ENCODE peak calls at places on chromosomes 3 and 15, in six cellular contexts. One of them, this sample, is unnamed.

GRCh38 chr3:58952128-58952917 is 97.5 kb downstream of the CFAP20DC start:
- DNase-seq in coronary artery: no peak
- DNase-seq in fibroblast of villous mesenchyme: no peak
- DNase-seq in tibial nerve: no peak
- DNase-seq in IMR-90: peak; percentile 33
- DNase-seq in kidney epithelial cell: peak; percentile 43
- DNase-seq in this sample: no peak

GRCh38 chr3:187567026-187567425 is 103.2 kb downstream of the SST start:
- DNase-seq in tibial nerve: no peak
- DNase-seq in kidney epithelial cell: no peak
- DNase-seq in fibroblast of villous mesenchyme: no peak
- DNase-seq in IMR-90: peak; percentile 7
- DNase-seq in coronary artery: no peak
- DNase-seq in this sample: no peak

GRCh38 chr3:159795050-159795449 is 193.6 kb upstream of the IL12A start:
- DNase-seq in IMR-90: no peak
- DNase-seq in kidney epithelial cell: no peak
- DNase-seq in tibial nerve: no peak
- DNase-seq in fibroblast of villous mesenchyme: no peak
- DNase-seq in coronary artery: no peak
- DNase-seq in this sample: no peak

GRCh38 chr3:192011137-192011536 is 550.2 kb downstream of the PYDC2 start:
- DNase-seq in kidney epithelial cell: no peak
- DNase-seq in tibial nerve: no peak
- DNase-seq in fibroblast of villous mesenchyme: no peak
- DNase-seq in IMR-90: no peak
- DNase-seq in coronary artery: no peak
- DNase-seq in this sample: no peak

GRCh38 chr3:97485206-97485605 is 279.4 kb upstream of the ARL6 start:
- DNase-seq in IMR-90: no peak
- DNase-seq in kidney epithelial cell: no peak
- DNase-seq in coronary artery: no peak
- DNase-seq in fibroblast of villous mesenchyme: no peak
- DNase-seq in tibial nerve: no peak
- DNase-seq in this sample: no peak

GRCh38 chr3:185317674-185318073 is 45.3 kb upstream of the MAP3K13 start:
- DNase-seq in IMR-90: no peak
- DNase-seq in kidney epithelial cell: peak; percentile 43
- DNase-seq in coronary artery: no peak
- DNase-seq in fibroblast of villous mesenchyme: no peak
- DNase-seq in tibial nerve: no peak
- DNase-seq in this sample: no peak

GRCh38 chr15:86403914-86404583 is 324.4 kb downstream of the AGBL1 start:
- DNase-seq in tibial nerve: no peak
- DNase-seq in kidney epithelial cell: no peak
- DNase-seq in fibroblast of villous mesenchyme: no peak
- DNase-seq in coronary artery: no peak
- DNase-seq in IMR-90: no peak
- DNase-seq in this sample: no peak

GRCh38 chr3:56323986-56324420 is 144.3 kb downstream of the ERC2 start:
- DNase-seq in kidney epithelial cell: peak; percentile 67
- DNase-seq in tibial nerve: no peak
- DNase-seq in IMR-90: peak; percentile 49
- DNase-seq in fibroblast of villous mesenchyme: peak; percentile 75
- DNase-seq in coronary artery: no peak
- DNase-seq in this sample: peak; percentile 33

GRCh38 chr15:69489101-69489571 is 36.5 kb downstream of the RPLP1 start:
- DNase-seq in kidney epithelial cell: no peak
- DNase-seq in tibial nerve: no peak
- DNase-seq in fibroblast of villous mesenchyme: peak; percentile 12
- DNase-seq in coronary artery: peak; percentile 60
- DNase-seq in IMR-90: no peak
- DNase-seq in this sample: no peak

GRCh38 chr3:180820400-180820799 is 92.1 kb upstream of the FXR1 start:
- DNase-seq in IMR-90: no peak
- DNase-seq in fibroblast of villous mesenchyme: no peak
- DNase-seq in kidney epithelial cell: no peak
- DNase-seq in tibial nerve: no peak
- DNase-seq in coronary artery: no peak
- DNase-seq in this sample: no peak

GRCh38 chr3:142026333-142026732 is 123.0 kb downstream of the TFDP2 start:
- DNase-seq in tibial nerve: no peak
- DNase-seq in coronary artery: no peak
- DNase-seq in fibroblast of villous mesenchyme: no peak
- DNase-seq in IMR-90: no peak
- DNase-seq in kidney epithelial cell: no peak
- DNase-seq in this sample: no peak
- H3K4me3 ChIP-seq in tibial nerve: no peak overlapping the region
- H3K4me3 ChIP-seq in coronary artery: no peak overlapping the region
- H3K4me3 ChIP-seq in fibroblast of villous mesenchyme: no peak overlapping the region
- H3K4me3 ChIP-seq in IMR-90: no peak overlapping the region
- H3K4me3 ChIP-seq in kidney epithelial cell: no peak overlapping the region
- H3K4me3 ChIP-seq in this sample: no peak overlapping the region

DNA sequence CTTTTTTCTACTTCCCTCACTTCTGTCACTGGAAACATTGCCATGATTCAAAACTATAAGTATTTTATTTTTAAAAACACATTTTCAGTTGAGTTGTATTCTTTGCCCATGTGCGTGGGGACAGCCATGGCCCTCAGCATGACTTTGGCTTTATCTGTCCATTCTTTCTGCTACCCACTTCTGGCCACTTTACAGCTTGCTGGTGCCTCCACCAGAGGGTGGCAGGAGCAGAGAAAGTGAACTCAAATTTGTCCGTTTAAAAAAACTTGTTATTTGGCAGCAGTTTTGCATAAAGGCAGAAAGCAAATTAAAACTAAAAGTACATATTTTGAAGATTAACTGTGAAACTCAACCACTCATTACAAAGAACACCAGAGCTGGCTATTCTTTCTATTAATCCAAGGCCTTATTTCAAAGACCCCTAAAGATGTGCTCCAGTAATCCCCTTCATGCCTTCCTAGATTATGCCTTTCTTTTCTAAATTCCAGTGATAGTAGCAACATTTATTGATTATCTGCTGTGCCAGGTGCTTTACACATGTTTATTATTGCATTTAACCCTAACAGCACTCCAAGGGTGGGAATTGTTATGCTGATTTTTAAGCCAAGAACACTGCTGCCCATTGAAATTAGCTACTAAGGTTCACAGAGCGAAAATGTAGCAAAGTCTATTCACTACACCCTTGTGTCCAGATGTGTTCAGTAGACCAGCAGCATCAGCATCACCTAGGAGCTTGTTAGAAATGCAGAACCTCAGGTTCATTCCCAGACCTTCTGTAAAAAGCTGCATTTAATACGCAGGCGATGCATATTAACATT is 134.8 kb downstream of the THRB start:
- DNase-seq in kidney epithelial cell: no peak
- DNase-seq in tibial nerve: no peak
- DNase-seq in IMR-90: no peak
- DNase-seq in coronary artery: no peak
- DNase-seq in fibroblast of villous mesenchyme: no peak
- DNase-seq in this sample: no peak
- TF ChIP-seq CTCF in kidney epithelial cell: peak; percentile 28
- TF ChIP-seq CTCF in tibial nerve: no peak
- TF ChIP-seq CTCF in IMR-90: no peak
- TF ChIP-seq CTCF in coronary artery: no peak
- TF ChIP-seq CTCF in fibroblast of villous mesenchyme: no peak
- TF ChIP-seq CTCF in this sample: peak; percentile 27

GRCh38 chr3:2544212-2544611 is 445.5 kb downstream of the CNTN4 start:
- DNase-seq in tibial nerve: no peak
- DNase-seq in IMR-90: no peak
- DNase-seq in coronary artery: no peak
- DNase-seq in fibroblast of villous mesenchyme: no peak
- DNase-seq in kidney epithelial cell: no peak
- DNase-seq in this sample: no peak
- H3K4me3 ChIP-seq in tibial nerve: no peak overlapping the region
- H3K4me3 ChIP-seq in IMR-90: no peak overlapping the region
- H3K4me3 ChIP-seq in coronary artery: no peak overlapping the region
- H3K4me3 ChIP-seq in fibroblast of villous mesenchyme: no peak overlapping the region
- H3K4me3 ChIP-seq in kidney epithelial cell: no peak overlapping the region
- H3K4me3 ChIP-seq in this sample: no peak overlapping the region

GRCh38 chr3:8996681-8997121 is 33.4 kb upstream of the RAD18 start:
- DNase-seq in fibroblast of villous mesenchyme: peak; percentile 69
- DNase-seq in coronary artery: peak; percentile 67
- DNase-seq in kidney epithelial cell: no peak
- DNase-seq in IMR-90: peak; percentile 39
- DNase-seq in tibial nerve: peak; percentile 41
- DNase-seq in this sample: no peak
- TF ChIP-seq CTCF in fibroblast of villous mesenchyme: peak; percentile 58
- TF ChIP-seq CTCF in coronary artery: no peak
- TF ChIP-seq CTCF in kidney epithelial cell: peak; percentile 29
- TF ChIP-seq CTCF in IMR-90: peak; percentile 16
- TF ChIP-seq CTCF in tibial nerve: no peak
- TF ChIP-seq CTCF in this sample: peak; percentile 31

DNA sequence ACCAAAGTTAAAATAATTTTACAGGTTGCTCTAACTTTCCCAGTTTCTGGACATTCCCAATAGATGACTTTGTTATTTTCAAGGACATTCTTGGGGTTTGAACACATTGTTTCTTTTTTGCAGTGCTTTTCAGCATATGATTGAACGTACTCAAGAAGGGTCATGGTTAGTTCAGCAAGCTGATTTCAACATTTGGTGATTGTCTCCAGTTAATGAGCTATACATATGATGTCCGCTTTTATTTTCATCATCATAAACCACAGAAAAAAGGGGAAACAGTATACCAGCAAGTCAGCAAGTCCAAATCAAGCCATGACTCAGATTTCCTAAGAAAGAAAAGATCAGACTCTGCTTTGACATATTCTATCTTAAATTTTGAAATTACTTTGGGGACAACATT is 69.4 kb downstream of the B3GALNT1 start:
- DNase-seq in coronary artery: no peak
- DNase-seq in kidney epithelial cell: peak; percentile 56
- DNase-seq in tibial nerve: no peak
- DNase-seq in fibroblast of villous mesenchyme: peak; percentile 4
- DNase-seq in IMR-90: no peak
- DNase-seq in this sample: no peak
- H3K4me3 ChIP-seq in coronary artery: no peak overlapping the region
- H3K4me3 ChIP-seq in kidney epithelial cell: no peak overlapping the region
- H3K4me3 ChIP-seq in tibial nerve: no peak overlapping the region
- H3K4me3 ChIP-seq in fibroblast of villous mesenchyme: no peak overlapping the region
- H3K4me3 ChIP-seq in IMR-90: no peak overlapping the region
- H3K4me3 ChIP-seq in this sample: no peak overlapping the region

GRCh38 chr15:29656636-29657475 is 165.4 kb downstream of the TJP1 start:
- DNase-seq in IMR-90: no peak
- DNase-seq in coronary artery: no peak
- DNase-seq in fibroblast of villous mesenchyme: peak; percentile 62
- DNase-seq in kidney epithelial cell: no peak
- DNase-seq in tibial nerve: no peak
- DNase-seq in this sample: no peak
- TF ChIP-seq CTCF in IMR-90: no peak
- TF ChIP-seq CTCF in coronary artery: no peak
- TF ChIP-seq CTCF in fibroblast of villous mesenchyme: peak; percentile 47
- TF ChIP-seq CTCF in kidney epithelial cell: no peak
- TF ChIP-seq CTCF in tibial nerve: no peak
- TF ChIP-seq CTCF in this sample: no peak

This sample was measured in HFF-Myc.